ENCODE peak calls at places on chromosomes 6 and 20, in six cellular contexts. H is tibial nerve; C is fibroblast of lung; P is cardiac muscle cell; F is naive thymus-derived CD4-positive, alpha-beta T cell; M is PC-9. V is an unnamed sample. For H3K36me3, the result is how much of the 10 kb centered on the place peaks cover.

GRCh38 chr6:143400258-143401059 is 50.0 kb downstream of the ADAT2 start:
- DNase-seq in H (peak), C (peak), P (no peak), F (no peak), M (peak), V (no peak)

GRCh38 chr6:4636881-4637224 is 139.4 kb upstream of the CDYL start:
- DNase-seq in H (no peak), C (no peak), P (no peak), F (no peak), M (no peak), V (no peak)

GRCh38 chr6:45473121-45473967 is 95.6 kb upstream of the SUPT3H start:
- DNase-seq in H (no peak), C (no peak), P (no peak), F (no peak), M (no peak), V (no peak)

GRCh38 chr6:24583463-24584389 is 62.3 kb downstream of the KIAA0319 start:
- DNase-seq in H (peak), C (peak), P (peak), F (peak), M (peak), V (peak)

GRCh38 chr20:8299921-8300320 is 167.9 kb downstream of the PLCB1 start:
- DNase-seq in H (no peak), C (peak), P (no peak), F (no peak), M (no peak), V (no peak)

GRCh38 chr6:4610256-4610655 is 165.9 kb upstream of the CDYL start:
- DNase-seq in H (peak), C (peak), P (no peak), F (no peak), M (no peak), V (no peak)

GRCh38 chr20:5918856-5919633 is 31.3 kb downstream of the TRMT6 start:
- DNase-seq in H (no peak), C (peak), P (no peak), F (no peak), M (peak), V (no peak)

GRCh38 chr6:150698421-150698820 is 98.7 kb downstream of the PLEKHG1 start:
- DNase-seq in H (no peak), C (no peak), P (no peak), F (no peak), M (no peak), V (no peak)

GRCh38 chr6:145731432-145731831 is 3.9 kb downstream of the EPM2A start:
- DNase-seq in H (no peak), C (peak), P (no peak), F (no peak), M (no peak), V (no peak)

GRCh38 chr20:38098952-38099351 is 65.4 kb downstream of the RPRD1B start:
- DNase-seq in H (no peak), C (no peak), P (no peak), F (no peak), M (no peak), V (no peak)

GRCh38 chr6:128346569-128346968 is 173.8 kb downstream of the PTPRK start:
- DNase-seq in H (no peak), C (no peak), P (no peak), F (no peak), M (no peak), V (no peak)

GRCh38 chr6:143260857-143261256 is 189.6 kb downstream of the ADAT2 start:
- DNase-seq in H (no peak), C (peak), P (no peak), F (no peak), M (peak), V (no peak)

GRCh38 chr6:25137497-25137896 is 141.7 kb upstream of the CARMIL1 start:
- DNase-seq in H (no peak), C (no peak), P (no peak), F (no peak), M (no peak), V (peak)

GRCh38 chr6:106256201-106256968 is 69.2 kb downstream of the ATG5 start:
- DNase-seq in H (no peak), C (peak), P (no peak), F (no peak), M (no peak), V (no peak)

GRCh38 chr6:2684059-2684749 is 66.5 kb downstream of the MYLK4 start:
- DNase-seq in H (no peak), C (peak), P (no peak), F (no peak), M (peak), V (no peak)

GRCh38 chr20:10219452-10219791 is 792 bp downstream of the SNAP25 start:
- DNase-seq in H (peak), C (peak), P (peak), F (peak), M (no peak), V (peak)

GRCh38 chr20:44701889-44702288 is 13.3 kb upstream of the CCN5 start:
- DNase-seq in H (no peak), C (no peak), P (no peak), F (no peak), M (no peak), V (no peak)

GRCh38 chr6:166046232-166046631 is 121.4 kb downstream of the TBXT start:
- DNase-seq in H (no peak), C (peak), P (no peak), F (no peak), M (no peak), V (no peak)

GRCh38 chr20:25452333-25452732 is 44.9 kb downstream of the GINS1 start:
- DNase-seq in H (no peak), C (no peak), P (no peak), F (no peak), M (no peak), V (no peak)

GRCh38 chr20:47847882-47848485 is 62.7 kb upstream of the SULF2 start:
- DNase-seq in H (no peak), C (peak), P (no peak), F (no peak), M (peak), V (no peak)

GRCh38 chr6:108622601-108623335 is 62.1 kb downstream of the FOXO3 start:
- DNase-seq in H (peak), C (peak), P (no peak), F (no peak), M (no peak), V (no peak)

GRCh38 chr20:45951474-45951873 is 17.0 kb downstream of the PCIF1 start:
- DNase-seq in H (no peak), C (no peak), P (no peak), F (no peak), M (peak), V (no peak)

GRCh38 chr6:131657630-131658111 is 20.6 kb downstream of the ENPP3 start:
- DNase-seq in H (no peak), C (peak), P (no peak), F (no peak), M (peak), V (no peak)

DNA sequence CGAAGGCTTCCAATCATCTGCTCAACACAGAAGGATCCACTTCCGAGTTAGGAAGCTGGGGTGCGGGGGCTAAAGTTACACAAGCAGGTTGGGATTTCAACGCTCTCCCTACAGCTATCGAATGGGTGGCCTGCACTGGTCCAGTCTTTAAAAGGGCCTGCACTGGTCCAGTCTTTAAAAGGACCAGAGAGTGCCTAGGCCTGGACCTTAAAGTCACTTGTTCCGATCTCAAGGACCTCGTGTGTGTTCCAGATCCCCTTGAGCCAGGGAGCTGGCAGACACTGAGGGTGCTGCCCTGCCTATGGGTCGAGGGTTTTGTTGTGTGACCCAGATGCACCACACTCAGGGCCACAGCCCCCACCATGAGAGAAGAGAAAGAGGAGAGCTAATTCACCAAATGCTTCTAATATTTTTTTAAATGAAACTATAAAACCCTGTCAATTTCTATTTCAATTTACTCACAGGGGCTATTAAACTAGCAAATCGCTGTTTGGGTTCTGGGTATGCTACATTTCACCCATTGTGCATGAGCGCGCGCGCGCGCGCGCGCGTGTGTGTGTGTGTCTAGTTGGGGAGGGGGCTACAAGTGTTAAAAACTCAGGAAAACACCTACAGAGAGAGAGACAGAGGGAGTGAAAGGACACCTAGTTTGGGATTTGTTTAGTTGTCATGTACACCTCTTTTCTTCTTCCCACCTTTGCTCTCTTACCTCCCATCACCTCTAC is 7.5 kb downstream of the TFAP2B start:
- DNase-seq in H (no peak), C (no peak), P (no peak), F (no peak), M (no peak), V (no peak)
- H3K27ac ChIP-seq in H (no peak), C (no peak), P (no peak), F (no peak), M (no peak), V (no peak)

GRCh38 chr6:112196290-112196689 is 58.1 kb downstream of the LAMA4 start:
- DNase-seq in H (no peak), C (no peak), P (no peak), F (no peak), M (peak), V (no peak)
- H3K4me3 ChIP-seq in H (no peak), C (no peak), P (no peak), F (no peak), M (no peak), V (no peak)

GRCh38 chr6:33278810-33279209 is 1.9 kb downstream of the B3GALT4 start:
- DNase-seq in H (no peak), C (no peak), P (no peak), F (no peak), M (no peak), V (no peak)
- H3K36me3 ChIP-seq in H (under half), C (under half), P (under half), F (under half), M (under half), V (half or more)

GRCh38 chr6:116633685-116634084 is 17.4 kb downstream of the RSPH4A start:
- DNase-seq in H (no peak), C (no peak), P (no peak), F (no peak), M (no peak), V (no peak)
- H3K27ac ChIP-seq in H (no peak), C (no peak), P (no peak), F (no peak), M (no peak), V (no peak)

GRCh38 chr6:27575594-27576361 is 102.9 kb upstream of the ZNF184 start:
- DNase-seq in H (no peak), C (peak), P (no peak), F (no peak), M (no peak), V (no peak)
- H3K4me3 ChIP-seq in H (no peak), C (no peak), P (no peak), F (no peak), M (peak), V (no peak)

GRCh38 chr6:158593670-158594069 is 33.8 kb downstream of the TMEM181 start:
- DNase-seq in H (no peak), C (no peak), P (no peak), F (no peak), M (no peak), V (no peak)
- H3K36me3 ChIP-seq in H (under half), C (under half), P (under half), F (under half), M (under half), V (half or more)

DNA sequence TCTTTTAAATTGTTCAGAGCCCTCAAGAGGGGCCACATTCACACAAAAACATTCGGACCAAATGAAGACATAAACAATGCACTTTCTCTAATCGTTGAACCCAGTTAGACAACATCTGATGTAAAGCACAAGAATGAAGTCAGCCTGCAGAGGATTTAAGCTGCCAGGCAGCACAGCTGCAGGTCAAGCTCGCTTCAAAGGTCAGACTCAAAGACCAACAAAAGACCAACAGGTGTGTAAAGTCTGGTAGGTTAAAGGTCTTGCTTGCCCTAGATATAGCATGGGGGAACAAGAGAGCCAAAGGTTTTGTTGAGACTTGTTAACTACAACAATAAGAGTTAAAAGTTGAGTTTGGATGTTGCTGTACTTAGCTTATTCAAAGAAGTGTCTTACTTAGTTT is 26.7 kb upstream of the MYLIP start:
- DNase-seq in H (no peak), C (no peak), P (no peak), F (no peak), M (no peak), V (no peak)
- H3K27ac ChIP-seq in H (no peak), C (no peak), P (no peak), F (no peak), M (no peak), V (no peak)

GRCh38 chr6:71420693-71421328 is 132.2 kb downstream of the OGFRL1 start:
- DNase-seq in H (peak), C (peak), P (peak), F (no peak), M (peak), V (no peak)

GRCh38 chr6:71419217-71419953 is 130.8 kb downstream of the OGFRL1 start:
- DNase-seq in H (no peak), C (no peak), P (peak), F (no peak), M (no peak), V (no peak)

GRCh38 chr6:71419954-71420692 is 131.5 kb downstream of the OGFRL1 start:
- DNase-seq in H (peak), C (peak), P (peak), F (peak), M (no peak), V (no peak)

GRCh38 chr6:71421611-71422010 is 133.0 kb downstream of the OGFRL1 start:
- DNase-seq in H (no peak), C (no peak), P (no peak), F (no peak), M (no peak), V (no peak)
- H3K4me3 ChIP-seq in H (no peak), C (no peak), P (no peak), F (no peak), M (peak), V (no peak)

GRCh38 chr6:29619578-29619977 is 13.4 kb downstream of the GABBR1 start:
- DNase-seq in H (no peak), C (no peak), P (no peak), F (no peak), M (no peak), V (no peak)

GRCh38 chr6:29620629-29621028 is 12.4 kb downstream of the GABBR1 start:
- DNase-seq in H (no peak), C (no peak), P (no peak), F (no peak), M (no peak), V (no peak)

GRCh38 chr6:29617782-29618557 is 15.0 kb downstream of the GABBR1 start:
- DNase-seq in H (no peak), C (no peak), P (no peak), F (no peak), M (no peak), V (no peak)
- H3K36me3 ChIP-seq in H (under half), C (under half), P (half or more), F (under half), M (under half), V (under half)